ENCODE peak calls at places on chromosome 10, in four cellular contexts. T, H, Y and B are unnamed samples. For H3K4me1, the result is how much of the 10 kb centered on the place peaks cover.

GRCh38 chr10:70602665-70603438 is at the start of gene PRF1:
- DNase-seq in T (no peak), H (peak), Y (peak), B (peak)

GRCh38 chr10:35398355-35398754 is 62.0 kb downstream of the CCNY start:
- DNase-seq in T (no peak), H (no peak), Y (no peak), B (no peak)

GRCh38 chr10:116208999-116209398 is 64.0 kb downstream of the GFRA1 start:
- DNase-seq in T (no peak), H (no peak), Y (no peak), B (no peak)

GRCh38 chr10:17474595-17474994 is 20.2 kb upstream of the ST8SIA6 start:
- DNase-seq in T (no peak), H (peak), Y (no peak), B (no peak)

GRCh38 chr10:114042895-114043531 is 653 bp upstream of the ADRB1 start:
- DNase-seq in T (peak), H (no peak), Y (no peak), B (no peak)

GRCh38 chr10:104045151-104046089 is 40.3 kb downstream of the COL17A1 start:
- DNase-seq in T (no peak), H (peak), Y (no peak), B (no peak)

GRCh38 chr10:122999347-122999746 is 9.2 kb downstream of the IKZF5 start:
- DNase-seq in T (no peak), H (no peak), Y (no peak), B (no peak)

GRCh38 chr10:24935504-24936292 is 16.7 kb downstream of the PRTFDC1 start:
- DNase-seq in T (no peak), H (no peak), Y (no peak), B (peak)

GRCh38 chr10:93438796-93439253 is 43.3 kb downstream of the MYOF start:
- DNase-seq in T (peak), H (no peak), Y (no peak), B (no peak)

GRCh38 chr10:59991661-59992060 is 85.3 kb upstream of the CCDC6 start:
- DNase-seq in T (peak), H (no peak), Y (no peak), B (no peak)

GRCh38 chr10:17228081-17229015 is at the start of gene VIM:
- DNase-seq in T (peak), H (peak), Y (peak), B (peak)

GRCh38 chr10:34200355-34200901 is 614.7 kb downstream of the PARD3 start:
- DNase-seq in T (no peak), H (no peak), Y (no peak), B (no peak)

GRCh38 chr10:352476-353235 is 217.4 kb downstream of the ZMYND11 start:
- DNase-seq in T (no peak), H (no peak), Y (peak), B (no peak)

GRCh38 chr10:124106241-124106905 is 13.0 kb upstream of the CHST15 start:
- DNase-seq in T (peak), H (no peak), Y (no peak), B (peak)

GRCh38 chr10:118629211-118629610 is 33.8 kb upstream of the PRLHR start:
- DNase-seq in T (no peak), H (no peak), Y (no peak), B (no peak)
- TF ChIP-seq POLR2AphosphoS5 in T (peak), H (no peak), Y (no peak), B (peak)

DNA sequence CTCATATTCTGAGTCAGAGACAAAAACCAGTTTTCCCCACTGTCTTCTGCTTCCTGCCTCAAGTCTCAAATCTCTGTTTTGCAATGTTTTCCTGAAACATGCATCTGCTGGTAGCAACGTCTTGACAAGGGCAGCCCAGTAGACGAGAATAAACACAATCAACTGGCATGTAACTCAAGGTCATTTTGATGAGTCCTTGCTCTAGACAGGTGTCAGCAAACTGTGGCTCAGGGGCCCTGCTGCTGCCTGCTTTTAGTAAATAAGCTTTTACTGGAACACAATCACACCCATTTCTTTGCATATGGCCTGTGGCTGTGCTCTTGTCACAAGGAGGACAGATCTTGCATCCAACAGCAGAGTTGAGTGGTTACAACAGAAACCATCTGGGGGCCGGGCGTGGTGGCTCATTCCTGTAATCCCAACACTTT is 59.8 kb downstream of the ITIH5 start:
- DNase-seq in T (no peak), H (no peak), Y (no peak), B (no peak)
- H3K4me1 ChIP-seq in T (under half), H (under half), Y (under half), B (under half)

DNA sequence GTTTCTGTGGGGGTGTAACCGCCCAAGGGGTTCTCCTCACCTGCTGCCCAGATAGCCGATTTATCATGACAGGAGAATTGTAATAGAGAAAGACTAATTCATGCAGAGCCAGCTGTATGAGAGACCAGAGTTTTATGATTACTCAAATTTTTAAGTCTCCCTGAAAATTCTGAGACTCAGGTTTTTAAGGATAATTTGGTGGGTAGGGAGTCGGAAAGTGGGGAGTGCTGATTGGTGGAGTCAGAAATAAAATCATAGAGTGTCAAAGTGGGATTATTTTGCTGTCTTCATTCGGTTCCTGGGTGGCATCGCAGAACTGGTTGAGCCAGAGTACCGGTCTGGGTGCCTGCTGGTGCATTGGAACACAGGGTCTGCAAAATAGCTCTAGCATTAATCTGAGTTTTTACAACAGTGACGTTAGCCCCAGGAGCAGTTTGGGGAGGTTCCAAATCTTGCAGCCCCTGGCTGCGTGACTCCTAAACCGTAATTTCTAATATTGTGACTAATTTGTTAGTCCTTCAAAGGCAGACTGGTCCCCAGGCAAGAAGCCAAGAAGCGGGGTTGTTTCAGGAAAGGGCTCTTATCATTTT is 32.5 kb downstream of the GPRIN2 start:
- DNase-seq in T (no peak), H (no peak), Y (peak), B (no peak)
- TF ChIP-seq POLR2A in T (no peak), H (no peak), Y (no peak), B (no peak)

DNA sequence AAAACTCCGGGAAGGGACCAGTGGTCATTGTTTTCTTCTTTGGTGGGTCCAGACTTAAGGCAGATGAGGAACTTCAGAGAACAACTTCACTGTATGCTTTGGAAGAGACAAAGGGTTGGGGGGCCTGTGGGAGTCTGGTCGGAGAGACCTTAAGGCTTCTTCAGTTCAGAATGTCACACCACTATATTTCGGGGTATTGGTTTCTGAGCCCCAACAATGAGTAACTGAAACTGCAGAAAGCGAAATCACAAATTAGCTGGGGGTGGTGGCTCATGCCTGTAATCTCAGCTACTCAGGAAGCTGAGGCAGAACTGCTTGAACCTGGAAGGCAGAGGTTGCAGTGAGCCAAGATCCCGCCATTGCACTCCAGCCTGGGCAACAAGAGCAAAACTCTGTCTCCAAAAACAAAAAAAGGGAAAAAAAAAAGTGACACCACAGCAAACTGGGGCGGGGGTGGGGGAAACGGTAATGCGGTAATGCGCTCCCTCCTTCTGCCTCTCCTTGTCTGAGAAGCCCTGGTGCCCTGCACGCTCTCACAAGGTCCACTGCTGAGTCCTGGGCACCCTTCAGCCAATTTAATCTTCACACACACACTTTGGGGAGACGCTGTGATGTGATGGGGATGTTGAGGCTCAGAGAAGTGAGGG is 2.2 kb upstream of the ADIRF start:
- DNase-seq in T (no peak), H (no peak), Y (no peak), B (peak)
- TF ChIP-seq POLR2AphosphoS5 in T (no peak), H (no peak), Y (no peak), B (no peak)